ENCODE peak calls at places on chromosome 14, in five cellular contexts. W, V, H, F and X are unnamed samples.

GRCh38 chr14:91719839-91720238 is 12.0 kb downstream of the CATSPERB start:
- DNase-seq in W (no peak), V (no peak), H (no peak), F (no peak), X (no peak)

GRCh38 chr14:76267322-76268012 is 108.5 kb upstream of the ESRRB start:
- DNase-seq in W (no peak), V (peak), H (peak), F (no peak), X (peak)

GRCh38 chr14:105398044-105398725 is at the start of gene TEX22:
- DNase-seq in W (peak), V (peak), H (peak), F (peak), X (peak)

GRCh38 chr14:50403433-50403832 is 6.8 kb upstream of the CDKL1 start:
- DNase-seq in W (no peak), V (no peak), H (no peak), F (no peak), X (no peak)

GRCh38 chr14:26531894-26532293 is 65.9 kb downstream of the NOVA1 start:
- DNase-seq in W (peak), V (peak), H (peak), F (no peak), X (peak)

GRCh38 chr14:52363969-52364368 is 49.9 kb downstream of the PTGER2 start:
- DNase-seq in W (no peak), V (no peak), H (no peak), F (no peak), X (no peak)

GRCh38 chr14:94458558-94459200 is 6.1 kb upstream of the SERPINA11 start:
- DNase-seq in W (no peak), V (no peak), H (no peak), F (no peak), X (no peak)

GRCh38 chr14:26598672-26599131 is 869 bp upstream of the NOVA1 start:
- DNase-seq in W (no peak), V (no peak), H (no peak), F (no peak), X (no peak)

GRCh38 chr14:60622920-60623263 is 26.4 kb downstream of the SIX1 start:
- DNase-seq in W (no peak), V (no peak), H (no peak), F (peak), X (peak)

GRCh38 chr14:81990312-81990761 is 456.7 kb upstream of the SEL1L start:
- DNase-seq in W (peak), V (peak), H (peak), F (peak), X (peak)

GRCh38 chr14:61260939-61261776 is 20.0 kb downstream of the TMEM30B start:
- DNase-seq in W (peak), V (peak), H (no peak), F (no peak), X (peak)

GRCh38 chr14:71932229-71932951 is at the start of gene RGS6:
- DNase-seq in W (peak), V (peak), H (peak), F (peak), X (no peak)

GRCh38 chr14:28773917-28774691 is 7.5 kb downstream of the FOXG1 start:
- DNase-seq in W (no peak), V (no peak), H (peak), F (no peak), X (peak)

GRCh38 chr14:93375673-93376156 is 28.7 kb downstream of the COX8C start:
- DNase-seq in W (no peak), V (no peak), H (no peak), F (peak), X (no peak)

GRCh38 chr14:69317780-69318179 is 57.8 kb downstream of the GALNT16 start:
- DNase-seq in W (no peak), V (no peak), H (no peak), F (no peak), X (no peak)
- H3K4me3 ChIP-seq in W (no peak), V (no peak), H (no peak), F (no peak), X (no peak)

DNA sequence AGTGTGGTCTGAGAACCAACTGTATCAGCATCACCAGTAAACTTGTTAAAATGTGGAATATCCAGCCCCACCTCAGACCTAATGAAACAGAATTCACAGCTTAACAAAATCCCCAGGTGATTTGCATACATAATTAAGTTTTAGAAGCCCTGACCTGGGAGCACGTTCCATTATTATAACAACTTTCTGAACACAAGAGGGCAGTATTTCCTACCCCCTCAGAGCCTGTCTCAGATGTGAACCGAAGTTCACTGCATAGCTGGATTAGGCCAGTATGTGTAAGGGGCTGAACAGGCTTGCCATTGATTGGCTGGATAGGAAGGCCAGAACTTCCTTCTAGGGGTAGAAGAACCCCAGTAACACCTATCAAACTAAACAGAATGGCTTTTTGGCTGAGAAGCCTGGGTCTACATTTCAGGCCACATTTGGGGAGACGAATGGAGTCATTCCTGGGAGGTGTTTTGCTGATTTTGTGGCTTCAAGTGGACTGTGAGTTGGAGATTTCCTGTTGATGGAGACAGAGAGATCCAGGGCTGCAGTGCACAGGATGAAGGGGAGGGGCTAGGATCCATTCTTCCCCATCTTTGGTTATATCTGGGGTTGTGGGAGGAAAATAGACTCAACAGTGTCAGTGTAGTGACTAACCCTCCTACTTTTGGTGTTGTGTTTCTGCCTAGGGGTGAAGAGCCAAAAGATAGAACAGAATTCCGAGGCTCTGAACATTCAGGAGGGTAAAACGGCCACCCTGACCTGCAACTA is 94.7 kb upstream of the OR4E1 start:
- DNase-seq in W (peak), V (peak), H (peak), F (peak), X (no peak)
- TF ChIP-seq CTCF in W (peak), V (peak), H (peak), F (peak), X (peak)

GRCh38 chr14:23443881-23444280 is 8.4 kb upstream of the MYH7 start:
- DNase-seq in W (no peak), V (no peak), H (no peak), F (no peak), X (no peak)
- H3K4me3 ChIP-seq in W (no peak), V (no peak), H (no peak), F (no peak), X (no peak)

GRCh38 chr14:74507796-74508195 is 14.2 kb downstream of the ISCA2 start:
- DNase-seq in W (no peak), V (no peak), H (no peak), F (no peak), X (no peak)
- TF ChIP-seq CTCF in W (no peak), V (no peak), H (no peak), F (no peak), X (no peak)

GRCh38 chr14:101823081-101823480 is 61.6 kb downstream of the PPP2R5C start:
- DNase-seq in W (no peak), V (peak), H (no peak), F (no peak), X (no peak)
- H3K4me3 ChIP-seq in W (no peak), V (no peak), H (no peak), F (no peak), X (no peak)

GRCh38 chr14:70166530-70167203 is 22.1 kb downstream of the SLC8A3 start:
- DNase-seq in W (no peak), V (no peak), H (no peak), F (no peak), X (no peak)

GRCh38 chr14:70171719-70172118 is 17.0 kb downstream of the SLC8A3 start:
- DNase-seq in W (no peak), V (no peak), H (no peak), F (no peak), X (no peak)

GRCh38 chr14:70173569-70173968 is 15.2 kb downstream of the SLC8A3 start:
- DNase-seq in W (no peak), V (no peak), H (no peak), F (no peak), X (no peak)

GRCh38 chr14:70170976-70171375 is 17.8 kb downstream of the SLC8A3 start:
- DNase-seq in W (no peak), V (no peak), H (no peak), F (no peak), X (no peak)

GRCh38 chr14:70168401-70168800 is 20.4 kb downstream of the SLC8A3 start:
- DNase-seq in W (no peak), V (no peak), H (no peak), F (no peak), X (no peak)
- TF ChIP-seq CTCF in W (no peak), V (no peak), H (no peak), F (no peak), X (no peak)